ENCODE peak calls at places on chromosomes 4 and X, in eight cellular contexts. N is naive B cell; G is GM13977; S is T follicular helper cell; Z is stimulated activated naive B cell treated with anti-CD40 and anti-IgM and Interleukin-4, amounts not matched to agents 10 μg/mL and 1 μg/mL and 100 μg/mL, for 72 hours; O is kidney glomerular epithelial cell; M is fibroblast of lung; C is Calu3. R is an unnamed sample.

GRCh38 chr4:105387466-105387865 is 86.4 kb downstream of the PPA2 start:
- DNase-seq in G (no peak), Z (no peak), C (no peak), N (no peak), O (no peak), M (no peak), S (no peak), R (no peak)

GRCh38 chr4:108926058-108926457 is 163.2 kb upstream of the ETNPPL start:
- DNase-seq in O (no peak), M (peak), Z (no peak), C (no peak), G (no peak), S (no peak), N (no peak), R (no peak)

GRCh38 chr4:178063568-178063967 is 621.3 kb upstream of the AGA start:
- DNase-seq in N (no peak), M (no peak), S (no peak), C (no peak), G (no peak), O (no peak), Z (no peak), R (no peak)

GRCh38 chr4:141132689-141133145 is 552 bp downstream of the RNF150 start:
- DNase-seq in S (no peak), Z (no peak), G (peak), C (peak), M (peak), O (peak), N (no peak), R (no peak)

GRCh38 chrX:68829594-68830485 is 1.0 kb downstream of the EFNB1 start:
- DNase-seq in C (no peak), Z (no peak), G (peak), O (no peak), N (no peak), S (no peak), M (peak), R (no peak)

GRCh38 chrX:134460861-134461218 is 875 bp downstream of the HPRT1 start:
- DNase-seq in O (no peak), G (no peak), S (no peak), Z (no peak), M (peak), N (no peak), C (peak), R (no peak)

GRCh38 chr4:143357161-143357845 is 20.6 kb downstream of the GAB1 start:
- DNase-seq in C (no peak), M (no peak), O (no peak), N (no peak), Z (no peak), G (no peak), S (no peak), R (no peak)

GRCh38 chrX:21756785-21757529 is 959 bp downstream of the SMPX start:
- DNase-seq in G (no peak), N (no peak), M (no peak), S (no peak), O (no peak), C (no peak), Z (no peak), R (no peak)

GRCh38 chr4:91471280-91471679 is 832.5 kb upstream of the GRID2 start:
- DNase-seq in S (no peak), G (no peak), N (no peak), Z (no peak), O (no peak), C (no peak), M (no peak), R (peak)

GRCh38 chr4:3531887-3532713 is at the start of gene LRPAP1:
- DNase-seq in Z (peak), G (peak), S (peak), C (peak), N (peak), M (peak), O (peak), R (peak)

GRCh38 chr4:53855886-53856260 is 208.5 kb downstream of the CHIC2 start:
- DNase-seq in M (peak), O (peak), S (no peak), C (no peak), N (no peak), G (no peak), Z (no peak), R (no peak)

GRCh38 chr4:2338754-2339457 is 77.0 kb upstream of the MXD4 start:
- DNase-seq in M (no peak), S (no peak), Z (no peak), N (no peak), C (no peak), G (no peak), O (no peak), R (no peak)

GRCh38 chrX:104284407-104285000 is 29.8 kb upstream of the ESX1 start:
- DNase-seq in O (peak), M (peak), G (no peak), Z (no peak), C (no peak), S (no peak), N (no peak), R (no peak)

GRCh38 chr4:69727412-69727811 is 33.0 kb downstream of the SULT1B1 start:
- DNase-seq in N (no peak), C (no peak), Z (no peak), G (no peak), M (no peak), S (no peak), O (no peak), R (no peak)

GRCh38 chrX:149569770-149570169 is 17.5 kb downstream of the MAGEA9B start:
- DNase-seq in S (no peak), C (no peak), M (no peak), N (no peak), Z (no peak), O (no peak), G (no peak), R (no peak)

GRCh38 chr4:16669036-16669435 is 229.4 kb downstream of the LDB2 start:
- DNase-seq in C (no peak), M (no peak), O (no peak), Z (no peak), S (no peak), G (no peak), N (no peak), R (no peak)

GRCh38 chrX:56986138-56986537 is 9.2 kb downstream of the SPIN3 start:
- DNase-seq in O (no peak), C (no peak), N (no peak), S (no peak), G (no peak), M (no peak), Z (no peak), R (no peak)